ENCODE peak calls at places on chromosomes 5 and 9, in ten cellular contexts. One of them, this sample, is unnamed.
A peak's percentile ranks its signal among the peaks of the same experiment; 100 is the strongest.

GRCh38 chr5:142048272-142048671 is 35.4 kb upstream of the GNPDA1 start:
- DNase-seq in stromal cell of bone marrow: no peak
- DNase-seq in C1 segment of cervical spinal cord: no peak
- DNase-seq in GM06990: no peak
- DNase-seq in GM23248: no peak
- DNase-seq in NCI-H510A treated with DMSO at 0.1 percent for 48 hours: no peak
- DNase-seq in skeletal muscle cell: no peak
- DNase-seq in thoracic aorta: no peak
- DNase-seq in myocyte: no peak
- DNase-seq in heart right ventricle: no peak
- DNase-seq in this sample: no peak

GRCh38 chr5:78377056-78377717 is 16.8 kb downstream of the SCAMP1 start:
- DNase-seq in stromal cell of bone marrow: peak; percentile 52
- DNase-seq in NCI-H510A treated with DMSO at 0.1 percent for 48 hours: no peak
- DNase-seq in myocyte: no peak
- DNase-seq in skeletal muscle cell: no peak
- DNase-seq in GM23248: peak; percentile 58
- DNase-seq in C1 segment of cervical spinal cord: no peak
- DNase-seq in heart right ventricle: peak; percentile 11
- DNase-seq in thoracic aorta: peak; percentile 13
- DNase-seq in GM06990: no peak
- DNase-seq in this sample: no peak

GRCh38 chr5:169754737-169755136 is 117.7 kb downstream of the DOCK2 start:
- DNase-seq in myocyte: no peak
- DNase-seq in NCI-H510A treated with DMSO at 0.1 percent for 48 hours: no peak
- DNase-seq in C1 segment of cervical spinal cord: no peak
- DNase-seq in stromal cell of bone marrow: no peak
- DNase-seq in heart right ventricle: no peak
- DNase-seq in thoracic aorta: no peak
- DNase-seq in GM23248: no peak
- DNase-seq in skeletal muscle cell: no peak
- DNase-seq in GM06990: no peak
- DNase-seq in this sample: no peak

GRCh38 chr5:125549322-125549871 is 803.0 kb upstream of the ZNF608 start:
- DNase-seq in thoracic aorta: no peak
- DNase-seq in myocyte: peak; percentile 40
- DNase-seq in NCI-H510A treated with DMSO at 0.1 percent for 48 hours: no peak
- DNase-seq in stromal cell of bone marrow: no peak
- DNase-seq in GM23248: no peak
- DNase-seq in heart right ventricle: no peak
- DNase-seq in skeletal muscle cell: peak; percentile 55
- DNase-seq in GM06990: no peak
- DNase-seq in C1 segment of cervical spinal cord: no peak
- DNase-seq in this sample: no peak

GRCh38 chr5:59693492-59693891 is 200.0 kb downstream of the PDE4D start:
- DNase-seq in stromal cell of bone marrow: no peak
- DNase-seq in NCI-H510A treated with DMSO at 0.1 percent for 48 hours: no peak
- DNase-seq in GM23248: no peak
- DNase-seq in C1 segment of cervical spinal cord: no peak
- DNase-seq in thoracic aorta: no peak
- DNase-seq in skeletal muscle cell: no peak
- DNase-seq in myocyte: no peak
- DNase-seq in heart right ventricle: no peak
- DNase-seq in GM06990: no peak
- DNase-seq in this sample: no peak

GRCh38 chr5:10355071-10355889 is 1.8 kb downstream of the MARCHF6 start:
- DNase-seq in C1 segment of cervical spinal cord: no peak
- DNase-seq in thoracic aorta: no peak
- DNase-seq in skeletal muscle cell: no peak
- DNase-seq in NCI-H510A treated with DMSO at 0.1 percent for 48 hours: peak; percentile 84
- DNase-seq in GM23248: peak; percentile 79
- DNase-seq in myocyte: peak; percentile 13
- DNase-seq in stromal cell of bone marrow: no peak
- DNase-seq in GM06990: peak; percentile 57
- DNase-seq in heart right ventricle: no peak
- DNase-seq in this sample: peak; percentile 90

GRCh38 chr5:40041452-40041851 is 616.7 kb upstream of the DAB2 start:
- DNase-seq in NCI-H510A treated with DMSO at 0.1 percent for 48 hours: no peak
- DNase-seq in thoracic aorta: no peak
- DNase-seq in heart right ventricle: no peak
- DNase-seq in myocyte: no peak
- DNase-seq in skeletal muscle cell: no peak
- DNase-seq in GM23248: no peak
- DNase-seq in GM06990: no peak
- DNase-seq in stromal cell of bone marrow: no peak
- DNase-seq in C1 segment of cervical spinal cord: no peak
- DNase-seq in this sample: no peak

GRCh38 chr9:2663486-2663885 is 41.9 kb downstream of the VLDLR start:
- DNase-seq in heart right ventricle: no peak
- DNase-seq in GM23248: no peak
- DNase-seq in skeletal muscle cell: peak; percentile 4
- DNase-seq in thoracic aorta: no peak
- DNase-seq in myocyte: no peak
- DNase-seq in stromal cell of bone marrow: no peak
- DNase-seq in C1 segment of cervical spinal cord: no peak
- DNase-seq in GM06990: no peak
- DNase-seq in NCI-H510A treated with DMSO at 0.1 percent for 48 hours: no peak
- DNase-seq in this sample: no peak

GRCh38 chr5:127423173-127423798 is 94.2 kb upstream of the PRRC1 start:
- DNase-seq in stromal cell of bone marrow: no peak
- DNase-seq in skeletal muscle cell: no peak
- DNase-seq in myocyte: no peak
- DNase-seq in NCI-H510A treated with DMSO at 0.1 percent for 48 hours: no peak
- DNase-seq in GM23248: no peak
- DNase-seq in GM06990: no peak
- DNase-seq in C1 segment of cervical spinal cord: no peak
- DNase-seq in heart right ventricle: no peak
- DNase-seq in thoracic aorta: no peak
- DNase-seq in this sample: peak; percentile 11

GRCh38 chr9:16598316-16598715 is 272.2 kb downstream of the BNC2 start:
- DNase-seq in thoracic aorta: no peak
- DNase-seq in skeletal muscle cell: no peak
- DNase-seq in GM23248: peak; percentile 50
- DNase-seq in myocyte: no peak
- DNase-seq in C1 segment of cervical spinal cord: no peak
- DNase-seq in heart right ventricle: no peak
- DNase-seq in NCI-H510A treated with DMSO at 0.1 percent for 48 hours: no peak
- DNase-seq in stromal cell of bone marrow: no peak
- DNase-seq in GM06990: no peak
- DNase-seq in this sample: no peak

GRCh38 chr5:56414056-56414455 is 180.9 kb upstream of the ANKRD55 start:
- DNase-seq in heart right ventricle: no peak
- DNase-seq in C1 segment of cervical spinal cord: no peak
- DNase-seq in myocyte: no peak
- DNase-seq in NCI-H510A treated with DMSO at 0.1 percent for 48 hours: no peak
- DNase-seq in GM23248: no peak
- DNase-seq in thoracic aorta: no peak
- DNase-seq in GM06990: peak; percentile 17
- DNase-seq in stromal cell of bone marrow: no peak
- DNase-seq in skeletal muscle cell: no peak
- DNase-seq in this sample: peak; percentile 39

GRCh38 chr5:117266237-117266725 is 691.7 kb upstream of the SEMA6A start:
- DNase-seq in GM06990: no peak
- DNase-seq in NCI-H510A treated with DMSO at 0.1 percent for 48 hours: no peak
- DNase-seq in skeletal muscle cell: no peak
- DNase-seq in stromal cell of bone marrow: no peak
- DNase-seq in heart right ventricle: no peak
- DNase-seq in GM23248: no peak
- DNase-seq in thoracic aorta: no peak
- DNase-seq in myocyte: no peak
- DNase-seq in C1 segment of cervical spinal cord: no peak
- DNase-seq in this sample: no peak

GRCh38 chr9:113648586-113648985 is 185.1 kb downstream of the RGS3 start:
- DNase-seq in GM23248: no peak
- DNase-seq in skeletal muscle cell: no peak
- DNase-seq in heart right ventricle: no peak
- DNase-seq in myocyte: no peak
- DNase-seq in NCI-H510A treated with DMSO at 0.1 percent for 48 hours: no peak
- DNase-seq in stromal cell of bone marrow: no peak
- DNase-seq in GM06990: no peak
- DNase-seq in thoracic aorta: no peak
- DNase-seq in C1 segment of cervical spinal cord: no peak
- DNase-seq in this sample: no peak

GRCh38 chr5:36040651-36041536 is 25.8 kb downstream of the UGT3A2 start:
- DNase-seq in heart right ventricle: no peak
- DNase-seq in skeletal muscle cell: no peak
- DNase-seq in C1 segment of cervical spinal cord: no peak
- DNase-seq in thoracic aorta: no peak
- DNase-seq in stromal cell of bone marrow: no peak
- DNase-seq in myocyte: no peak
- DNase-seq in GM23248: no peak
- DNase-seq in GM06990: no peak
- DNase-seq in NCI-H510A treated with DMSO at 0.1 percent for 48 hours: peak; percentile 95
- DNase-seq in this sample: no peak

GRCh38 chr9:116151966-116152381 is 1.6 kb upstream of the PAPPA start:
- DNase-seq in thoracic aorta: no peak
- DNase-seq in GM23248: peak; percentile 90
- DNase-seq in NCI-H510A treated with DMSO at 0.1 percent for 48 hours: no peak
- DNase-seq in skeletal muscle cell: peak; percentile 81
- DNase-seq in GM06990: no peak
- DNase-seq in myocyte: peak; percentile 50
- DNase-seq in stromal cell of bone marrow: no peak
- DNase-seq in C1 segment of cervical spinal cord: no peak
- DNase-seq in heart right ventricle: no peak
- DNase-seq in this sample: no peak

GRCh38 chr5:96048763-96049162 is 87.1 kb upstream of the ELL2 start:
- DNase-seq in GM23248: no peak
- DNase-seq in GM06990: no peak
- DNase-seq in myocyte: no peak
- DNase-seq in skeletal muscle cell: no peak
- DNase-seq in thoracic aorta: no peak
- DNase-seq in heart right ventricle: no peak
- DNase-seq in NCI-H510A treated with DMSO at 0.1 percent for 48 hours: no peak
- DNase-seq in C1 segment of cervical spinal cord: no peak
- DNase-seq in stromal cell of bone marrow: no peak
- DNase-seq in this sample: no peak